ENCODE peak calls at places on chromosomes 5 and 9, in eight cellular contexts. One of them, this sample, is unnamed.

GRCh38 chr5:17169507-17169906 is 47.9 kb upstream of the BASP1 start:
- DNase-seq in ovary: no peak
- DNase-seq in IMR-90: peak
- DNase-seq in upper lobe of right lung: no peak
- DNase-seq in substantia nigra: no peak
- DNase-seq in esophagus squamous epithelium: no peak
- DNase-seq in PC-3: no peak
- DNase-seq in dorsolateral prefrontal cortex: no peak
- DNase-seq in this sample: no peak

GRCh38 chr9:129281506-129282145 is 103.6 kb upstream of the IER5L start:
- DNase-seq in substantia nigra: no peak
- DNase-seq in esophagus squamous epithelium: no peak
- DNase-seq in ovary: no peak
- DNase-seq in IMR-90: no peak
- DNase-seq in dorsolateral prefrontal cortex: no peak
- DNase-seq in upper lobe of right lung: peak
- DNase-seq in PC-3: no peak
- DNase-seq in this sample: no peak

GRCh38 chr9:133113928-133114351 is 7.1 kb downstream of the RALGDS start:
- DNase-seq in upper lobe of right lung: peak
- DNase-seq in esophagus squamous epithelium: no peak
- DNase-seq in IMR-90: peak
- DNase-seq in dorsolateral prefrontal cortex: no peak
- DNase-seq in PC-3: no peak
- DNase-seq in substantia nigra: peak
- DNase-seq in ovary: peak
- DNase-seq in this sample: peak

GRCh38 chr9:35599763-35600604 is 5.1 kb upstream of the TESK1 start:
- DNase-seq in dorsolateral prefrontal cortex: no peak
- DNase-seq in ovary: no peak
- DNase-seq in upper lobe of right lung: no peak
- DNase-seq in PC-3: no peak
- DNase-seq in substantia nigra: no peak
- DNase-seq in esophagus squamous epithelium: no peak
- DNase-seq in IMR-90: no peak
- DNase-seq in this sample: no peak

GRCh38 chr5:127988149-127988755 is 95.3 kb upstream of the SLC12A2 start:
- DNase-seq in ovary: no peak
- DNase-seq in esophagus squamous epithelium: no peak
- DNase-seq in IMR-90: peak
- DNase-seq in dorsolateral prefrontal cortex: no peak
- DNase-seq in upper lobe of right lung: no peak
- DNase-seq in PC-3: peak
- DNase-seq in substantia nigra: no peak
- DNase-seq in this sample: no peak

GRCh38 chr5:123701511-123702200 is 189.7 kb downstream of the CSNK1G3 start:
- DNase-seq in dorsolateral prefrontal cortex: no peak
- DNase-seq in PC-3: no peak
- DNase-seq in substantia nigra: no peak
- DNase-seq in IMR-90: no peak
- DNase-seq in esophagus squamous epithelium: no peak
- DNase-seq in upper lobe of right lung: no peak
- DNase-seq in ovary: no peak
- DNase-seq in this sample: no peak

GRCh38 chr5:169064093-169064492 is 236.8 kb downstream of the SLIT3 start:
- DNase-seq in ovary: no peak
- DNase-seq in substantia nigra: no peak
- DNase-seq in IMR-90: no peak
- DNase-seq in dorsolateral prefrontal cortex: no peak
- DNase-seq in PC-3: peak
- DNase-seq in esophagus squamous epithelium: no peak
- DNase-seq in upper lobe of right lung: no peak
- DNase-seq in this sample: no peak

GRCh38 chr5:72301557-72301956 is 18.5 kb downstream of the MRPS27 start:
- DNase-seq in dorsolateral prefrontal cortex: no peak
- DNase-seq in esophagus squamous epithelium: no peak
- DNase-seq in upper lobe of right lung: no peak
- DNase-seq in PC-3: no peak
- DNase-seq in substantia nigra: no peak
- DNase-seq in ovary: no peak
- DNase-seq in IMR-90: no peak
- DNase-seq in this sample: no peak

GRCh38 chr5:66864240-66864884 is 268.2 kb downstream of the MAST4 start:
- DNase-seq in PC-3: peak
- DNase-seq in substantia nigra: no peak
- DNase-seq in dorsolateral prefrontal cortex: no peak
- DNase-seq in IMR-90: peak
- DNase-seq in upper lobe of right lung: no peak
- DNase-seq in esophagus squamous epithelium: no peak
- DNase-seq in ovary: no peak
- DNase-seq in this sample: no peak

GRCh38 chr9:126915281-126915816 is 767 bp downstream of the RALGPS1 start:
- DNase-seq in IMR-90: no peak
- DNase-seq in upper lobe of right lung: peak
- DNase-seq in esophagus squamous epithelium: no peak
- DNase-seq in substantia nigra: peak
- DNase-seq in PC-3: peak
- DNase-seq in dorsolateral prefrontal cortex: no peak
- DNase-seq in ovary: peak
- DNase-seq in this sample: peak

GRCh38 chr9:125894566-125894965 is 147.4 kb downstream of the PBX3 start:
- DNase-seq in substantia nigra: no peak
- DNase-seq in esophagus squamous epithelium: no peak
- DNase-seq in IMR-90: no peak
- DNase-seq in PC-3: peak
- DNase-seq in dorsolateral prefrontal cortex: no peak
- DNase-seq in ovary: no peak
- DNase-seq in upper lobe of right lung: no peak
- DNase-seq in this sample: no peak

DNA sequence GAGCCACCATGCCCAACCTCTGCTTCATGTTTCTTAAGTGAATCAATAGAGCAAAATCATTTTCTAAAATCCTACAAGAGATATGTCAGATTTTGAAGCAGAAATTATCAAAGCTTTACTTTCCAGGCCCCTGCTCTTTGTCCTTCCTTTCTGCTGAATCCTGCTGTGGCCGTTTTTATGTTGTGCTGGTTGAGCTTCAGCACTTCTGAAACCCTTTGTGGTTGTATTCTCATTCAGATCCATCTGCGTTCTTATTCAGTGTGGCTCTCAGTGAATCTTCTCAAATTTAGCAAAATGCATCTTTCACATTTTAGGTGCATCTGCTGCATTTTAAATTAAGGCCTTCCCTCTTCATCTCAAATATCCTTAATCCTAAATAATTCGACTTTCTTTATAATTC is 26.0 kb downstream of the JMY start:
- DNase-seq in dorsolateral prefrontal cortex: no peak
- DNase-seq in PC-3: no peak
- DNase-seq in IMR-90: no peak
- DNase-seq in substantia nigra: no peak
- DNase-seq in esophagus squamous epithelium: no peak
- DNase-seq in upper lobe of right lung: no peak
- DNase-seq in ovary: no peak
- DNase-seq in this sample: no peak
- H3K27ac ChIP-seq in dorsolateral prefrontal cortex: no peak
- H3K27ac ChIP-seq in PC-3: no peak
- H3K27ac ChIP-seq in IMR-90: no peak
- H3K27ac ChIP-seq in substantia nigra: no peak
- H3K27ac ChIP-seq in esophagus squamous epithelium: no peak
- H3K27ac ChIP-seq in upper lobe of right lung: no peak
- H3K27ac ChIP-seq in ovary: no peak
- H3K27ac ChIP-seq in this sample: no peak

DNA sequence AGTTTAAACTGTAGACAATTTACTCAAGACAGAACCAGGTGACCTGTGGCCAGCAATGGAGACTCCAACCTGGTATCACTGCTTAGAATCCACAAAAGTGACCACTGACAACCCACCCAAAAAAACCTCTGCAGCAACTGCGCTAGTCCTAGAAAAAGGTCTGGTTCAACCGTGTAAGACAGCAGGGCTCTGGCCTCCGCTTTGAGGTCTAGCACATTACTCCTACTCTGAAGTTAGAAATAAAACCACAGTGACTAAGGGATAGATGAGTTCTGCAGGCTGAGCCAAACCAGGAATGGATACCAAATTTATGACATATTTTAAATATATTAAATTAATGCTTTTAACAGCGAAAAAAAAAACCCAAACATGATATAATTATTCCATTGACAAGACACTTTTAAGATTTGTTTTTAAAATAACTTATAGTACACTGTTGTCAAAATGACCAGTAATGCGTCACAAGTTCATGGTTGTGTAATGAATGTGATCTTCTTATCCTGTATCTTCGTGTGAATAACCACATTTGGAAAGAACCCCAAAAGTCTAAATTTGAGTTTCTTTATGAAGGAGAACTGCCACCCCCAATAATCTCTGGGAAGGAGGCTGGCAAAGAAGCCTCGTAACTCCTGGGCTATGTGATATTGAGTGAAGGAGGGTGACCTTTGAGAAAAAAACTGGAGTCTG is 101.9 kb upstream of the SLC44A1 start:
- DNase-seq in ovary: no peak
- DNase-seq in substantia nigra: no peak
- DNase-seq in esophagus squamous epithelium: no peak
- DNase-seq in dorsolateral prefrontal cortex: no peak
- DNase-seq in upper lobe of right lung: no peak
- DNase-seq in PC-3: no peak
- DNase-seq in IMR-90: peak
- DNase-seq in this sample: no peak
- H3K27ac ChIP-seq in ovary: no peak
- H3K27ac ChIP-seq in substantia nigra: no peak
- H3K27ac ChIP-seq in esophagus squamous epithelium: no peak
- H3K27ac ChIP-seq in dorsolateral prefrontal cortex: no peak
- H3K27ac ChIP-seq in upper lobe of right lung: no peak
- H3K27ac ChIP-seq in PC-3: no peak
- H3K27ac ChIP-seq in IMR-90: no peak
- H3K27ac ChIP-seq in this sample: no peak

GRCh38 chr9:93205045-93205768 is 21.3 kb downstream of the WNK2 start:
- DNase-seq in upper lobe of right lung: peak
- DNase-seq in esophagus squamous epithelium: no peak
- DNase-seq in dorsolateral prefrontal cortex: no peak
- DNase-seq in ovary: peak
- DNase-seq in PC-3: no peak
- DNase-seq in substantia nigra: peak
- DNase-seq in IMR-90: no peak
- DNase-seq in this sample: peak
- H3K27ac ChIP-seq in upper lobe of right lung: no peak
- H3K27ac ChIP-seq in esophagus squamous epithelium: peak
- H3K27ac ChIP-seq in dorsolateral prefrontal cortex: peak
- H3K27ac ChIP-seq in ovary: no peak
- H3K27ac ChIP-seq in PC-3: no peak
- H3K27ac ChIP-seq in substantia nigra: no peak
- H3K27ac ChIP-seq in IMR-90: no peak
- H3K27ac ChIP-seq in this sample: peak

DNA sequence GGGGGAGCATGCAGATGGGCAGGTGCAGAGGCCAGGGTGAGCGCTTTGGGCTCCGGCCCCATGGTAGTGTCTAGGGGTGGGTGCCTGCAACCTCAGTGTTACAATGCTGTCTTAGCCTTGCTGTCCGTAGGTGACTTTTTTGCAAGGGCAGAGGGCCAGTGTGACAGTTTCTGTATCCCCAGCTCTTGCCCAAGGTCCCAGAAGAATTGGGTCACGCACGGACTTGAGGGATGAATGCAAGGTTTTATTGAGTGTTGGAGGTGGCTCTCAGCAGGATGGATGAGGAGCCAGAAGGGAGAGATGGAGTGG is 492.5 kb downstream of the AGTPBP1 start:
- DNase-seq in upper lobe of right lung: no peak
- DNase-seq in PC-3: no peak
- DNase-seq in dorsolateral prefrontal cortex: no peak
- DNase-seq in IMR-90: no peak
- DNase-seq in esophagus squamous epithelium: no peak
- DNase-seq in ovary: no peak
- DNase-seq in substantia nigra: no peak
- DNase-seq in this sample: no peak
- H3K27ac ChIP-seq in upper lobe of right lung: no peak
- H3K27ac ChIP-seq in PC-3: no peak
- H3K27ac ChIP-seq in dorsolateral prefrontal cortex: no peak
- H3K27ac ChIP-seq in IMR-90: no peak
- H3K27ac ChIP-seq in esophagus squamous epithelium: no peak
- H3K27ac ChIP-seq in ovary: no peak
- H3K27ac ChIP-seq in substantia nigra: no peak
- H3K27ac ChIP-seq in this sample: no peak

This sample was measured in right cardiac atrium.